ENCODE peak calls at places on chromosomes 6 and 20, in ten cellular contexts. Z, M, N, K, F, O, J, S, V and T are unnamed samples. For H3K9me3, the result is how much of the 10 kb centered on the place peaks cover.

GRCh38 chr6:110414669-110415296 is 592 bp downstream of the DDO start:
- DNase-seq in Z (no peak), M (no peak), N (no peak), K (no peak), F (no peak), O (no peak), J (no peak), S (no peak), V (no peak), T (no peak)

GRCh38 chr20:14958626-14959025 is 621.2 kb upstream of the FLRT3 start:
- DNase-seq in Z (no peak), M (no peak), N (no peak), K (no peak), F (no peak), O (no peak), J (no peak), S (no peak), V (no peak), T (no peak)

GRCh38 chr20:57160985-57161384 is 105.5 kb downstream of the BMP7 start:
- DNase-seq in Z (no peak), M (no peak), N (no peak), K (no peak), F (no peak), O (no peak), J (no peak), S (no peak), V (no peak), T (no peak)

GRCh38 chr6:144353871-144354314 is 68.8 kb downstream of the UTRN start:
- DNase-seq in Z (no peak), M (no peak), N (no peak), K (no peak), F (no peak), O (no peak), J (no peak), S (no peak), V (no peak), T (no peak)

GRCh38 chr6:154673919-154674318 is 59.3 kb upstream of the SCAF8 start:
- DNase-seq in Z (no peak), M (no peak), N (no peak), K (no peak), F (no peak), O (no peak), J (no peak), S (no peak), V (no peak), T (no peak)

GRCh38 chr6:97160280-97160679 is 122.7 kb downstream of the MMS22L start:
- DNase-seq in Z (peak), M (no peak), N (no peak), K (no peak), F (no peak), O (no peak), J (no peak), S (no peak), V (no peak), T (no peak)

GRCh38 chr20:44540834-44541233 is 19.0 kb upstream of the SERINC3 start:
- DNase-seq in Z (no peak), M (no peak), N (no peak), K (no peak), F (no peak), O (no peak), J (no peak), S (peak), V (no peak), T (no peak)

GRCh38 chr6:97288188-97288587 is 5.2 kb upstream of the MMS22L start:
- DNase-seq in Z (no peak), M (no peak), N (no peak), K (no peak), F (no peak), O (no peak), J (no peak), S (no peak), V (no peak), T (no peak)

GRCh38 chr6:3722785-3723184 is 28.7 kb downstream of the PXDC1 start:
- DNase-seq in Z (no peak), M (no peak), N (no peak), K (no peak), F (no peak), O (no peak), J (no peak), S (no peak), V (no peak), T (no peak)

GRCh38 chr6:16238057-16238657 is at the start of gene GMPR:
- DNase-seq in Z (peak), M (peak), N (peak), K (peak), F (no peak), O (peak), J (no peak), S (peak), V (peak), T (peak)

GRCh38 chr6:34684364-34684763 is 12.2 kb downstream of the ILRUN start:
- DNase-seq in Z (no peak), M (no peak), N (no peak), K (no peak), F (no peak), O (no peak), J (no peak), S (no peak), V (no peak), T (no peak)

GRCh38 chr6:118709859-118710350 is 58.5 kb upstream of the CEP85L start:
- DNase-seq in Z (peak), M (no peak), N (peak), K (no peak), F (no peak), O (no peak), J (no peak), S (no peak), V (no peak), T (no peak)

GRCh38 chr20:23161968-23162696 is 76.0 kb upstream of the CD93 start:
- DNase-seq in Z (no peak), M (peak), N (peak), K (peak), F (no peak), O (peak), J (no peak), S (peak), V (peak), T (peak)

GRCh38 chr6:108562503-108562993 is 1.8 kb downstream of the FOXO3 start:
- DNase-seq in Z (peak), M (peak), N (peak), K (peak), F (peak), O (peak), J (peak), S (peak), V (peak), T (peak)

GRCh38 chr20:17680836-17681740 is 954 bp downstream of the RRBP1 start:
- DNase-seq in Z (peak), M (peak), N (peak), K (peak), F (no peak), O (peak), J (peak), S (peak), V (peak), T (peak)

GRCh38 chr6:84422380-84422968 is 195.0 kb upstream of the CEP162 start:
- DNase-seq in Z (peak), M (no peak), N (peak), K (peak), F (peak), O (no peak), J (peak), S (peak), V (no peak), T (peak)

GRCh38 chr20:38649275-38649891 is 47.8 kb downstream of the ARHGAP40 start:
- DNase-seq in Z (peak), M (no peak), N (peak), K (no peak), F (no peak), O (no peak), J (no peak), S (peak), V (no peak), T (no peak)

GRCh38 chr6:40569162-40569920 is 17.8 kb downstream of the LRFN2 start:
- DNase-seq in Z (no peak), M (no peak), N (no peak), K (no peak), F (no peak), O (no peak), J (no peak), S (no peak), V (no peak), T (no peak)

GRCh38 chr6:4352731-4353130 is 217.4 kb upstream of the ECI2 start:
- DNase-seq in Z (no peak), M (no peak), N (no peak), K (no peak), F (no peak), O (no peak), J (no peak), S (no peak), V (no peak), T (no peak)

GRCh38 chr6:149846321-149846720 is 17.8 kb downstream of the LRP11 start:
- DNase-seq in Z (peak), M (peak), N (peak), K (no peak), F (no peak), O (peak), J (no peak), S (no peak), V (no peak), T (no peak)

GRCh38 chr6:47044418-47044817 is 2.3 kb upstream of the ADGRF1 start:
- DNase-seq in Z (no peak), M (peak), N (no peak), K (no peak), F (no peak), O (no peak), J (no peak), S (peak), V (no peak), T (no peak)

GRCh38 chr6:3848925-3849605 is at the start of gene FAM50B:
- DNase-seq in Z (peak), M (peak), N (peak), K (peak), F (peak), O (peak), J (peak), S (peak), V (peak), T (peak)

GRCh38 chr20:34558320-34559202 is at the start of gene MAP1LC3A:
- DNase-seq in Z (peak), M (peak), N (peak), K (peak), F (peak), O (peak), J (peak), S (peak), V (peak), T (peak)
- H3K27ac ChIP-seq in Z (peak), M (peak), N (peak), K (peak), F (peak), O (peak), J (peak), S (peak), V (peak), T (peak)

GRCh38 chr6:41778895-41779294 is 805 bp downstream of the FRS3 start:
- DNase-seq in Z (no peak), M (no peak), N (no peak), K (no peak), F (no peak), O (no peak), J (no peak), S (no peak), V (no peak), T (no peak)

GRCh38 chr6:41780623-41781301 is at the start of gene PRICKLE4:
- DNase-seq in Z (peak), M (peak), N (peak), K (peak), F (no peak), O (peak), J (peak), S (peak), V (peak), T (peak)

GRCh38 chr6:41777886-41778285 is 1.8 kb downstream of the FRS3 start:
- DNase-seq in Z (no peak), M (no peak), N (no peak), K (no peak), F (no peak), O (no peak), J (no peak), S (no peak), V (no peak), T (no peak)

GRCh38 chr6:41779793-41780622 is at the start of gene FRS3:
- DNase-seq in Z (peak), M (peak), N (peak), K (peak), F (peak), O (peak), J (peak), S (peak), V (peak), T (peak)

DNA sequence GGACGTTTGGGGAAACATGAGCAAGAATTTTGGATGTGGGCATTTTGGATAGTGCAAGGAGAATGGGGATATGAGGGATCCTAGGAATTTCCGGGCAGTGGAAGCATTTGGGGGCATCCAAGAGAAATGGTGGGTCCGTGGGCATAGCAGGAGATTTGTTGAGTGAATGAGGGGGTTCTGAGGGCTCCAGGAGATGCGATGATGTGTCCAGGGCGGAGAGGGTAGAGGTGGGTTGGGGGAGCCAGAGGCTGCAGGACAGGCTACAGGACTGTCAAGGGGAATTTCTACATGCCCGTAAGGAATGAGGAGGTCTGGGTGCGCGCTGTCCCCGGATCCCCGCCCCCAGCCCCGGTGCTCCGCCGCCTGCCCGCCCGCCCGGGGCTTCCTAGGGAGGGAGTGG is 364 bp downstream of the FRS3 start:
- DNase-seq in Z (no peak), M (no peak), N (no peak), K (no peak), F (no peak), O (no peak), J (no peak), S (peak), V (no peak), T (no peak)
- TF ChIP-seq POLR2A in Z (no peak), M (no peak), N (no peak), K (no peak), F (no peak), O (no peak), J (no peak), S (no peak), V (no peak), T (no peak)

GRCh38 chr20:56018750-56019149 is 13.4 kb upstream of the CBLN4 start:
- DNase-seq in Z (no peak), M (no peak), N (no peak), K (no peak), F (no peak), O (no peak), J (no peak), S (no peak), V (no peak), T (no peak)

GRCh38 chr20:56017560-56017959 is 12.2 kb upstream of the CBLN4 start:
- DNase-seq in Z (no peak), M (no peak), N (no peak), K (no peak), F (no peak), O (no peak), J (no peak), S (no peak), V (no peak), T (no peak)

GRCh38 chr20:56014998-56015397 is 9.7 kb upstream of the CBLN4 start:
- DNase-seq in Z (no peak), M (no peak), N (no peak), K (no peak), F (no peak), O (no peak), J (no peak), S (no peak), V (no peak), T (no peak)

GRCh38 chr20:56018194-56018593 is 12.9 kb upstream of the CBLN4 start:
- DNase-seq in Z (no peak), M (no peak), N (no peak), K (no peak), F (no peak), O (no peak), J (no peak), S (no peak), V (no peak), T (no peak)
- H3K9me3 ChIP-seq in Z (under half), M (under half), N (under half), K (under half), F (half or more), O (under half), J (under half), S (under half), V (under half), T (under half)

DNA sequence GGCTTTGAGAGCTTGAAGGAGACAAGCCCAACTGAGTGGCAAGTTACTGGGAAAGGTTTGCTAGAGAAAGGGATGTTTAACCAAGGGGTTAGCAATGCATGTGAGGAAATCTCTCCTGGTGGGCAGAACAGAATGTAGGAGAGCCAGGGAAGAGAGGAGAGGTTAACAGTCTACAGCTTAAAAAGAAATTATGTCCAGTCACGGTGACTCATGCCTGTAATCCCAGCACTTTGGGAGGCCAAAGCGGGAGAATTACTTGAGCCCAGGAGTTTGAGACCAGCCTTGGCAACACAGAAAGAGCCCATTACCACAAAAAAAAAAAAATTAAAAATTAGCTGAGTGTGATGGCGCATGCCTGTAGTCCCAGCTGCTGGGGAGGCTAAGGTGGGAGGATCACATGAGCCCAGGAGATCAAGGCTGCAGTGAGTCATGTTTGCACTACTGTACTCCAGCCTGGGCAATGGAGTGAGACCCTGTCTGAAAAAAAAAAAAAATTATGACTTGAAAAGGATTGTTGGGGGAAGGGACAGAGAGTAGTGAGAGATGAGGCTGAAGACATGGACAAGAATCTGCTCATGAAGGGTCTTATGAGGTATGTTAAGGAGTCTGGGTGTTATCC is 264.9 kb downstream of the TBC1D7 start:
- DNase-seq in Z (no peak), M (no peak), N (no peak), K (no peak), F (no peak), O (no peak), J (no peak), S (no peak), V (no peak), T (no peak)
- H3K27ac ChIP-seq in Z (no peak), M (no peak), N (no peak), K (no peak), F (no peak), O (no peak), J (no peak), S (no peak), V (no peak), T (no peak)

GRCh38 chr20:635609-636338 is 17.2 kb downstream of the SRXN1 start:
- DNase-seq in Z (no peak), M (no peak), N (peak), K (no peak), F (no peak), O (no peak), J (no peak), S (no peak), V (no peak), T (no peak)

GRCh38 chr20:640674-641515 is 12.1 kb downstream of the SRXN1 start:
- DNase-seq in Z (no peak), M (no peak), N (no peak), K (no peak), F (no peak), O (no peak), J (no peak), S (no peak), V (no peak), T (no peak)

GRCh38 chr20:641516-641913 is 11.5 kb downstream of the SRXN1 start:
- DNase-seq in Z (peak), M (no peak), N (no peak), K (no peak), F (no peak), O (no peak), J (peak), S (no peak), V (peak), T (no peak)

GRCh38 chr20:637559-637958 is 15.4 kb downstream of the SRXN1 start:
- DNase-seq in Z (no peak), M (no peak), N (no peak), K (no peak), F (no peak), O (no peak), J (no peak), S (no peak), V (no peak), T (no peak)

DNA sequence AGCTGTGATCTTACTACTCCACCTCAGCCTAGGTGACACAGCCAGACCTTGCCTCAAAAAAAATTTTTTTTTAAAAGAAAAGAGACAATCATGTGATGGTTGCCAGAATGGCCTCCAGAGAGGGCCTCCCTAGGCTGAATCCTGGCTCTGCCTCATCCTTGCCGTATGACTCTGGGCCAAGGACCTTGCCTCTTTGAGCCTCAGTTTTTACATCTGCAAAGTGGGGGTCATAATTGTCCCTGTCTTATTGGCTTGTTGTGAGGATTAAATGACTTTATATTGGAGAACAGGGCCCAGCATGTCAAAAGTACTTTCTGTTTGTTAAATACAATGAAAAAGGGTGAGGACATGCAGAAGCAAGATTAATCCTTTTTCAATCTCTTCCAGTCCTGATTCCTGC is 14.4 kb downstream of the SRXN1 start:
- DNase-seq in Z (no peak), M (no peak), N (no peak), K (no peak), F (no peak), O (no peak), J (no peak), S (no peak), V (no peak), T (no peak)
- TF ChIP-seq POLR2A in Z (no peak), M (no peak), N (no peak), K (no peak), F (no peak), O (no peak), J (no peak), S (no peak), V (no peak), T (no peak)

DNA sequence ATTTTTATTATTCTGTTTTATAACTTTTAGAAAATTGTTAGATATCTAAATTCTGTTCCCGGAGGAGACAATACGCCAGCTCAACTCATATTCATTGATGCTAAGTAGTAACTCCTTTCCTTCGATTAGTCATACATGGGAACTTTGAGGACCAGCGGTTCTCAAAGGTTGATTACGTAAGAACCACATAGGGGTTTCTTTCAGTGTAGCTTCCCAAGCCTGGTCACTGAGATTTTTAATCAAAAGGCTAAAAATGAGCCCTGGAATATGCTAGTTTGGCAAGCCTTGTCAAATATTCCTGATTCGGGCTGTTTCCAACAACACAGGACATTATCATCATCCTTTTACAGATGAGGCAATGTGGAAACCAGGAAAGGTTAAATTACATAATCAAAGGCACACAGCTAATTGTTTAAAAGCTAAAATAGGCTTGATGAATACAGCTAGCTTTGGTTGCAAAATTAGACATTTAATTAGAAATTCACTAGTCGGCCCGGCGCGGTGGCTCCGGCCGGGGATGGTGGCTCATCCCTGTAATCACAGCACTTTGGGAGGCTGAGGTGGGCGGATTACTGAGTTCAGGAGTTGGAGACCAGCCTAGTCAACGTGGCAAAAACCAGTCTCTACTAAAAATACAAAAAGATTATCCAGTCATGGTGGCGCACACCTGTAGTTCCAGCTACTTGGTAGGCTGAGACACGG is 14.6 kb upstream of the MEI4 start:
- DNase-seq in Z (no peak), M (no peak), N (no peak), K (no peak), F (no peak), O (no peak), J (no peak), S (no peak), V (no peak), T (no peak)
- H3K9me3 ChIP-seq in Z (under half), M (under half), N (under half), K (under half), F (under half), O (under half), J (under half), S (under half), V (under half), T (under half)

GRCh38 chr6:142820336-142821016 is 124.5 kb downstream of the HIVEP2 start:
- DNase-seq in Z (no peak), M (no peak), N (no peak), K (no peak), F (no peak), O (no peak), J (no peak), S (peak), V (no peak), T (no peak)
- H3K27ac ChIP-seq in Z (no peak), M (no peak), N (peak), K (peak), F (no peak), O (peak), J (no peak), S (peak), V (no peak), T (peak)

GRCh38 chr6:33427585-33428218 is 7.8 kb downstream of the SYNGAP1 start:
- DNase-seq in Z (peak), M (peak), N (peak), K (no peak), F (no peak), O (peak), J (peak), S (peak), V (peak), T (peak)
- TF ChIP-seq POLR2A in Z (no peak), M (peak), N (no peak), K (no peak), F (no peak), O (no peak), J (no peak), S (no peak), V (no peak), T (no peak)